ENCODE peak calls at places on chromosomes 2 and 18, in four cellular contexts. M is AG20443, L is AML-193, Y is progenitor cell of endocrine pancreas. U is an unnamed sample.
A peak's percentile ranks its signal among the peaks of the same experiment; 100 is the strongest.

GRCh38 chr18:72456802-72457201 is 87.3 kb downstream of the CBLN2 start:
- DNase-seq in M (no peak), L (no peak), Y (no peak), U (no peak)

GRCh38 chr2:170524828-170525565 is 190.1 kb upstream of the SP5 start:
- DNase-seq in M (no peak), L (no peak), Y (no peak), U (no peak)

GRCh38 chr18:10235553-10235952 is 218.9 kb upstream of the APCDD1 start:
- DNase-seq in M (no peak), L (no peak), Y (no peak), U (no peak)

GRCh38 chr2:8193686-8194615 is 487.9 kb upstream of the ID2 start:
- DNase-seq in M (no peak), L (no peak), Y (no peak), U (no peak)

GRCh38 chr2:208711598-208711997 is 305.0 kb downstream of the PTH2R start:
- DNase-seq in M (no peak), L (no peak), Y (no peak), U (no peak)

GRCh38 chr18:50559750-50560680 is at the start of gene MAPK4:
- DNase-seq in M (peak; percentile 76), L (no peak), Y (peak; percentile 50), U (peak; percentile 31)

GRCh38 chr2:188734688-188735087 is 239.5 kb upstream of the COL3A1 start:
- DNase-seq in M (peak; percentile 4), L (no peak), Y (no peak), U (no peak)

GRCh38 chr2:201808070-201808469 is 1.7 kb downstream of the CDK15 start:
- DNase-seq in M (no peak), L (no peak), Y (no peak), U (no peak)

GRCh38 chr18:55587341-55588000 is 521 bp downstream of the TCF4 start:
- DNase-seq in M (peak; percentile 35), L (no peak), Y (no peak), U (no peak)

GRCh38 chr2:207463433-207463832 is 66.3 kb upstream of the CREB1 start:
- DNase-seq in M (no peak), L (no peak), Y (no peak), U (no peak)

GRCh38 chr2:176114930-176115625 is 1.5 kb upstream of the HOXD10 start:
- DNase-seq in M (no peak), L (no peak), Y (no peak), U (no peak)

GRCh38 chr2:47307066-47307465 is 95.9 kb upstream of the MSH2 start:
- DNase-seq in M (peak; percentile 42), L (no peak), Y (no peak), U (no peak)

GRCh38 chr2:188628989-188629889 is 337.6 kb downstream of the GULP1 start:
- DNase-seq in M (peak; percentile 68), L (no peak), Y (no peak), U (no peak)

GRCh38 chr2:72527424-72527823 is 298.4 kb downstream of the EXOC6B start:
- DNase-seq in M (no peak), L (peak; percentile 7), Y (no peak), U (no peak)

GRCh38 chr18:67599277-67599676 is 82.8 kb upstream of the DSEL start:
- DNase-seq in M (peak; percentile 8), L (no peak), Y (no peak), U (no peak)

GRCh38 chr2:235659767-235660322 is 166.0 kb downstream of the AGAP1 start:
- DNase-seq in M (peak; percentile 92), L (no peak), Y (no peak), U (no peak)